ENCODE peak calls at places on chromosomes 4 and X, in six cellular contexts. One of them, this sample, is unnamed.

GRCh38 chr4:41061482-41062185 is 152.7 kb downstream of the APBB2 start:
- DNase-seq in nephron progenitor cell: no peak
- DNase-seq in stimulated activated CD4-positive, alpha-beta T cell treated with anti-CD3 and anti-CD28 coated beads, TNF-alpha, amount 100 ng/mL, for 48 hours: no peak
- DNase-seq in foreskin keratinocyte: no peak
- DNase-seq in D341Med: no peak
- DNase-seq in GM12865: no peak
- DNase-seq in this sample: no peak

GRCh38 chr4:178415925-178416324 is 973.7 kb upstream of the AGA start:
- DNase-seq in GM12865: no peak
- DNase-seq in D341Med: peak; percentile 9
- DNase-seq in stimulated activated CD4-positive, alpha-beta T cell treated with anti-CD3 and anti-CD28 coated beads, TNF-alpha, amount 100 ng/mL, for 48 hours: no peak
- DNase-seq in foreskin keratinocyte: no peak
- DNase-seq in nephron progenitor cell: no peak
- DNase-seq in this sample: no peak

GRCh38 chr4:18397681-18398080 is 376.1 kb upstream of the LCORL start:
- DNase-seq in stimulated activated CD4-positive, alpha-beta T cell treated with anti-CD3 and anti-CD28 coated beads, TNF-alpha, amount 100 ng/mL, for 48 hours: no peak
- DNase-seq in nephron progenitor cell: no peak
- DNase-seq in D341Med: no peak
- DNase-seq in foreskin keratinocyte: no peak
- DNase-seq in GM12865: no peak
- DNase-seq in this sample: peak; percentile 21

GRCh38 chr4:153211986-153212720 is 7.9 kb downstream of the TRIM2 start:
- DNase-seq in foreskin keratinocyte: no peak
- DNase-seq in D341Med: no peak
- DNase-seq in nephron progenitor cell: no peak
- DNase-seq in GM12865: no peak
- DNase-seq in stimulated activated CD4-positive, alpha-beta T cell treated with anti-CD3 and anti-CD28 coated beads, TNF-alpha, amount 100 ng/mL, for 48 hours: no peak
- DNase-seq in this sample: no peak

GRCh38 chr4:165740911-165741310 is 132.1 kb upstream of the TLL1 start:
- DNase-seq in D341Med: no peak
- DNase-seq in foreskin keratinocyte: no peak
- DNase-seq in GM12865: no peak
- DNase-seq in nephron progenitor cell: no peak
- DNase-seq in stimulated activated CD4-positive, alpha-beta T cell treated with anti-CD3 and anti-CD28 coated beads, TNF-alpha, amount 100 ng/mL, for 48 hours: no peak
- DNase-seq in this sample: no peak

GRCh38 chr4:175459571-175459970 is 352.5 kb downstream of the GPM6A start:
- DNase-seq in D341Med: no peak
- DNase-seq in foreskin keratinocyte: no peak
- DNase-seq in stimulated activated CD4-positive, alpha-beta T cell treated with anti-CD3 and anti-CD28 coated beads, TNF-alpha, amount 100 ng/mL, for 48 hours: no peak
- DNase-seq in GM12865: no peak
- DNase-seq in nephron progenitor cell: no peak
- DNase-seq in this sample: no peak

GRCh38 chrX:24241822-24242648 is 71.8 kb downstream of the SUPT20HL2 start:
- DNase-seq in stimulated activated CD4-positive, alpha-beta T cell treated with anti-CD3 and anti-CD28 coated beads, TNF-alpha, amount 100 ng/mL, for 48 hours: no peak
- DNase-seq in nephron progenitor cell: peak; percentile 10
- DNase-seq in D341Med: peak; percentile 58
- DNase-seq in foreskin keratinocyte: no peak
- DNase-seq in GM12865: peak; percentile 62
- DNase-seq in this sample: no peak

GRCh38 chr4:68368566-68369473 is 18.9 kb upstream of the YTHDC1 start:
- DNase-seq in D341Med: no peak
- DNase-seq in GM12865: no peak
- DNase-seq in foreskin keratinocyte: peak; percentile 94
- DNase-seq in stimulated activated CD4-positive, alpha-beta T cell treated with anti-CD3 and anti-CD28 coated beads, TNF-alpha, amount 100 ng/mL, for 48 hours: no peak
- DNase-seq in nephron progenitor cell: no peak
- DNase-seq in this sample: no peak

GRCh38 chrX:19670854-19671620 is 155.7 kb upstream of the MAP3K15 start:
- DNase-seq in D341Med: no peak
- DNase-seq in foreskin keratinocyte: peak; percentile 37
- DNase-seq in nephron progenitor cell: peak; percentile 5
- DNase-seq in GM12865: no peak
- DNase-seq in stimulated activated CD4-positive, alpha-beta T cell treated with anti-CD3 and anti-CD28 coated beads, TNF-alpha, amount 100 ng/mL, for 48 hours: no peak
- DNase-seq in this sample: no peak

GRCh38 chrX:129980540-129981206 is 1.8 kb upstream of the BCORL1 start:
- DNase-seq in GM12865: peak; percentile 29
- DNase-seq in D341Med: peak; percentile 56
- DNase-seq in stimulated activated CD4-positive, alpha-beta T cell treated with anti-CD3 and anti-CD28 coated beads, TNF-alpha, amount 100 ng/mL, for 48 hours: no peak
- DNase-seq in nephron progenitor cell: peak; percentile 73
- DNase-seq in foreskin keratinocyte: no peak
- DNase-seq in this sample: peak; percentile 40

GRCh38 chrX:38868941-38869378 is 67.7 kb downstream of the MID1IP1 start:
- DNase-seq in nephron progenitor cell: no peak
- DNase-seq in foreskin keratinocyte: peak; percentile 40
- DNase-seq in GM12865: no peak
- DNase-seq in stimulated activated CD4-positive, alpha-beta T cell treated with anti-CD3 and anti-CD28 coated beads, TNF-alpha, amount 100 ng/mL, for 48 hours: no peak
- DNase-seq in D341Med: no peak
- DNase-seq in this sample: no peak

GRCh38 chrX:68693481-68694410 is 46.3 kb downstream of the STARD8 start:
- DNase-seq in foreskin keratinocyte: no peak
- DNase-seq in stimulated activated CD4-positive, alpha-beta T cell treated with anti-CD3 and anti-CD28 coated beads, TNF-alpha, amount 100 ng/mL, for 48 hours: no peak
- DNase-seq in D341Med: peak; percentile 21
- DNase-seq in nephron progenitor cell: peak; percentile 90
- DNase-seq in GM12865: peak; percentile 13
- DNase-seq in this sample: peak; percentile 74

GRCh38 chrX:153568612-153569011 is 30.3 kb downstream of the CCNQ start:
- DNase-seq in foreskin keratinocyte: no peak
- DNase-seq in stimulated activated CD4-positive, alpha-beta T cell treated with anti-CD3 and anti-CD28 coated beads, TNF-alpha, amount 100 ng/mL, for 48 hours: no peak
- DNase-seq in GM12865: peak; percentile 3
- DNase-seq in nephron progenitor cell: no peak
- DNase-seq in D341Med: no peak
- DNase-seq in this sample: no peak

GRCh38 chr4:70505152-70505748 is 13.1 kb upstream of the AMTN start:
- DNase-seq in foreskin keratinocyte: no peak
- DNase-seq in stimulated activated CD4-positive, alpha-beta T cell treated with anti-CD3 and anti-CD28 coated beads, TNF-alpha, amount 100 ng/mL, for 48 hours: peak; percentile 32
- DNase-seq in D341Med: peak; percentile 82
- DNase-seq in GM12865: peak; percentile 65
- DNase-seq in nephron progenitor cell: peak; percentile 78
- DNase-seq in this sample: peak; percentile 84

GRCh38 chrX:111181883-111182400 is 86.0 kb downstream of the PAK3 start:
- DNase-seq in stimulated activated CD4-positive, alpha-beta T cell treated with anti-CD3 and anti-CD28 coated beads, TNF-alpha, amount 100 ng/mL, for 48 hours: no peak
- DNase-seq in foreskin keratinocyte: no peak
- DNase-seq in D341Med: peak; percentile 11
- DNase-seq in GM12865: no peak
- DNase-seq in nephron progenitor cell: no peak
- DNase-seq in this sample: peak; percentile 11

GRCh38 chrX:120874678-120875557 is 748 bp downstream of the CT47B1 start:
- DNase-seq in nephron progenitor cell: no peak
- DNase-seq in foreskin keratinocyte: no peak
- DNase-seq in D341Med: no peak
- DNase-seq in GM12865: no peak
- DNase-seq in stimulated activated CD4-positive, alpha-beta T cell treated with anti-CD3 and anti-CD28 coated beads, TNF-alpha, amount 100 ng/mL, for 48 hours: no peak
- DNase-seq in this sample: no peak

GRCh38 chr4:7807351-7807921 is 132.2 kb downstream of the AFAP1 start:
- DNase-seq in GM12865: no peak
- DNase-seq in nephron progenitor cell: no peak
- DNase-seq in D341Med: no peak
- DNase-seq in stimulated activated CD4-positive, alpha-beta T cell treated with anti-CD3 and anti-CD28 coated beads, TNF-alpha, amount 100 ng/mL, for 48 hours: no peak
- DNase-seq in foreskin keratinocyte: no peak
- DNase-seq in this sample: no peak